ENCODE peak calls at places on chromosomes 6 and 20, in ten cellular contexts. Y is stimulated activated CD8-positive, alpha-beta memory T cell treated with anti-CD3 and anti-CD28 coated beads, Interleukin-2, amount 100 ng/mL, for 48 hours; P is AG20443; O is GM23338; S is IMR-90; Q is stimulated activated naive B cell treated with anti-CD40 and anti-IgM and Interleukin-4, amounts not matched to agents 10 μg/mL and 1 μg/mL and 100 μg/mL, for 72 hours; Z is activated gamma-delta T cell treated with Interleukin-2 at 50 U/mL for 16 hours; V is stimulated activated CD4-positive, alpha-beta T cell treated with anti-CD3 and anti-CD28 coated beads, Interleukin-4, amount 100 ng/mL, for 24 hours; H is hypothalamus; T is fibroblast of the aortic adventitia. E is an unnamed sample.

GRCh38 chr20:34874094-34874654 is 1.5 kb upstream of the GGT7 start:
- DNase-seq in Y (peak), P (peak), O (peak), S (peak), Q (peak), Z (peak), V (peak), H (peak), T (peak), E (peak)

GRCh38 chr20:43789593-43789992 is 62.8 kb upstream of the GTSF1L start:
- DNase-seq in Y (no peak), P (no peak), O (no peak), S (no peak), Q (no peak), Z (no peak), V (no peak), H (no peak), T (no peak), E (peak)

GRCh38 chr6:161033667-161034066 is 42.1 kb downstream of the MAP3K4 start:
- DNase-seq in Y (no peak), P (no peak), O (no peak), S (no peak), Q (no peak), Z (no peak), V (no peak), H (no peak), T (peak), E (no peak)

GRCh38 chr6:74606488-74607135 is 599.2 kb downstream of the COL12A1 start:
- DNase-seq in Y (no peak), P (peak), O (peak), S (peak), Q (no peak), Z (no peak), V (no peak), H (no peak), T (peak), E (no peak)

GRCh38 chr20:9051508-9051907 is 17.4 kb upstream of the PLCB4 start:
- DNase-seq in Y (no peak), P (peak), O (no peak), S (peak), Q (no peak), Z (no peak), V (no peak), H (no peak), T (peak), E (no peak)

GRCh38 chr6:71287926-71288227 is 734 bp upstream of the OGFRL1 start:
- DNase-seq in Y (no peak), P (no peak), O (no peak), S (no peak), Q (no peak), Z (no peak), V (no peak), H (no peak), T (no peak), E (no peak)

GRCh38 chr6:136920858-136921520 is 1.1 kb upstream of the SLC35D3 start:
- DNase-seq in Y (no peak), P (peak), O (peak), S (no peak), Q (no peak), Z (no peak), V (peak), H (no peak), T (peak), E (peak)

GRCh38 chr20:62752671-62753501 is 43.4 kb upstream of the MRGBP start:
- DNase-seq in Y (no peak), P (no peak), O (no peak), S (peak), Q (no peak), Z (no peak), V (no peak), H (no peak), T (no peak), E (no peak)

GRCh38 chr20:15018966-15019365 is 681.6 kb upstream of the FLRT3 start:
- DNase-seq in Y (no peak), P (no peak), O (no peak), S (no peak), Q (no peak), Z (no peak), V (no peak), H (no peak), T (no peak), E (no peak)

GRCh38 chr6:106512048-106512957 is 117.0 kb downstream of the RTN4IP1 start:
- DNase-seq in Y (peak), P (peak), O (peak), S (no peak), Q (peak), Z (peak), V (peak), H (no peak), T (peak), E (peak)